ENCODE peak calls at places on chromosomes 2 and 18, in six cellular contexts. H, T, A, B, Q and G are unnamed samples. For H3K9me3, the result is how much of the 10 kb centered on the place peaks cover.

GRCh38 chr18:48923746-48924580 is 26.8 kb downstream of the SMAD7 start:
- DNase-seq in T (peak), A (no peak), H (no peak), Q (no peak), B (no peak), G (no peak)

GRCh38 chr2:237414056-237414661 is at the start of gene COL6A3:
- DNase-seq in A (peak), Q (peak), T (no peak), H (no peak), B (peak), G (peak)

GRCh38 chr2:74430502-74430901 is 9.0 kb downstream of the WDR54 start:
- DNase-seq in A (no peak), T (peak), Q (no peak), B (no peak), H (no peak), G (no peak)

GRCh38 chr2:183490930-183491329 is 366.7 kb downstream of the NUP35 start:
- DNase-seq in B (peak), A (no peak), T (no peak), H (no peak), Q (no peak), G (peak)

GRCh38 chr2:69917854-69918253 is 2.9 kb downstream of the MXD1 start:
- DNase-seq in B (no peak), A (no peak), Q (no peak), T (no peak), H (no peak), G (no peak)

GRCh38 chr2:158953926-158954763 is 14.3 kb upstream of the TANC1 start:
- DNase-seq in Q (peak), T (no peak), B (peak), H (peak), A (peak), G (peak)

GRCh38 chr2:119218478-119219064 is 5.1 kb upstream of the STEAP3 start:
- DNase-seq in A (peak), B (peak), Q (no peak), T (peak), H (peak), G (peak)

GRCh38 chr2:8803658-8804379 is 33.6 kb downstream of the KIDINS220 start:
- DNase-seq in Q (peak), B (no peak), A (peak), T (no peak), H (no peak), G (peak)

GRCh38 chr2:199442173-199442572 is 15.6 kb downstream of the SATB2 start:
- DNase-seq in B (no peak), Q (no peak), T (no peak), A (no peak), H (no peak), G (no peak)

GRCh38 chr2:191631754-191632153 is 46.2 kb upstream of the NABP1 start:
- DNase-seq in T (no peak), A (peak), B (no peak), Q (peak), H (peak), G (no peak)

GRCh38 chr2:107542314-107542740 is 284.4 kb upstream of the RGPD4 start:
- DNase-seq in H (no peak), Q (no peak), B (peak), A (peak), T (no peak), G (no peak)

GRCh38 chr2:226155476-226155875 is 644.1 kb downstream of the IRS1 start:
- DNase-seq in H (no peak), Q (no peak), T (no peak), A (no peak), B (no peak), G (no peak)

GRCh38 chr2:9778012-9778411 is 65.3 kb upstream of the TAF1B start:
- DNase-seq in A (no peak), H (peak), Q (peak), T (peak), B (no peak), G (no peak)

GRCh38 chr2:209471037-209471436 is 47.2 kb downstream of the MAP2 start:
- DNase-seq in Q (no peak), B (no peak), H (no peak), T (no peak), A (no peak), G (no peak)

GRCh38 chr2:144630459-144631215 is 110.7 kb upstream of the ZEB2 start:
- DNase-seq in B (peak), Q (no peak), T (no peak), A (no peak), H (no peak), G (no peak)

GRCh38 chr18:48418000-48418399 is 8.8 kb upstream of the ZBTB7C start:
- DNase-seq in A (no peak), Q (no peak), H (no peak), T (no peak), B (no peak), G (no peak)

GRCh38 chr2:492178-492577 is 185.0 kb downstream of the TMEM18 start:
- DNase-seq in T (no peak), B (no peak), H (no peak), A (no peak), Q (no peak), G (no peak)

GRCh38 chr2:496729-497128 is 180.5 kb downstream of the TMEM18 start:
- DNase-seq in Q (no peak), A (no peak), H (no peak), T (no peak), B (no peak), G (no peak)

GRCh38 chr2:493278-493677 is 183.9 kb downstream of the TMEM18 start:
- DNase-seq in A (no peak), H (no peak), B (no peak), T (no peak), Q (no peak), G (no peak)

GRCh38 chr2:495745-496275 is 181.4 kb downstream of the TMEM18 start:
- DNase-seq in T (no peak), H (no peak), Q (no peak), A (no peak), B (no peak), G (no peak)

GRCh38 chr2:494853-495252 is 182.4 kb downstream of the TMEM18 start:
- DNase-seq in T (no peak), A (no peak), Q (no peak), H (no peak), B (no peak), G (no peak)
- H3K9me3 ChIP-seq in T (under half), A (under half), Q (under half), H (under half), B (under half), G (under half)

DNA sequence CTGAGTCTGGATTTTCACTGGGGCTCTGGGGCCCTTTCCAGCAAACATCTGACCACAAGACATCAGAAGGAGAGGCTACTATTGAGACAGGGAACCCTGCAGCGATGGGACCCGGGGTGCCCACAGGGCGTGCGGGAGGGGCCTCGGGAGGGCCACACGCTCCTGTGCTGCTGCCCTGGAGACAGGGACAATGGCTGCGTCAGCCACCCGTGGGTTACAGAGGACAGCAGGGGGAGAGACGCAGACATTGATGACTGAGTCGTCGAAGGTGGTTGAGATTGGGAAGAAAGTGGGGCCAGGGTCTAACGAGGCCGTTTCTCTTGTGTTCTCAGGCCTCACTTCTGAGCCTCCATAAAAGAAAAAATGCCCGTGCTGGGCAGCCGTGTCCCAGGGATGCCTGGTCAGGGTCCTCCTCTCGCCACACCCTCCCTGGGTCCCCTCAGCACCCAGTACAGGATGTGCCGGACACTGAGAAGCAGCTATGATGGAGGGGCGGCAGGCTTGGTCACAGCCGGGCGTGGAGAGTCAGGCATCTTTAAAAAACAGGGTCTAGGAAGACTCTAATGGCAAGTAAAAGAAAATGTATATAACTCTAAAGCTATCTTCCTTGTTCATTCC is 73.9 kb downstream of the NDUFA10 start:
- DNase-seq in A (no peak), Q (no peak), B (no peak), T (no peak), H (no peak), G (no peak)
- TF ChIP-seq POLR2A in A (no peak), Q (no peak), B (no peak), T (no peak), H (no peak), G (no peak)

DNA sequence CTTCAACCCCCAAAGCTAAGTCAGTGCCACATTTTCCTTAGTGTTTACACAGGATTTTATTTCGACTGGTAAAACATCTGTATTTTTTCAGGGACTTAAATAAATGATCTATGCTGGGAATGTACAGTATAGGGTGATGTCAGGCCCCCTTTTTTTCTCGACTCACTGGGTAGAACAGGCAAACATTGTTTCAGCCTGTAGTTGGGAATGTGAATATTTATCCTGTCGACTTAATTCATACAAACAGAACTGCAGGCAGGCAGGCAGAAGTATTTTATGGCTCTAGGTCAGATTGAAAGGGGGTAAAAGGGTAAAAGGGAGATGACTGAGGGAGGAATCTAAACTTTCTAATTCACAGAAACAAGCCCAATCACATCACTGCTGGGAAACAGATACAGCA is 123.5 kb upstream of the ZFP36L2 start:
- DNase-seq in T (no peak), B (no peak), Q (no peak), A (no peak), H (no peak), G (no peak)
- H3K27ac ChIP-seq in T (no peak), B (peak), Q (peak), A (no peak), H (no peak), G (peak)

DNA sequence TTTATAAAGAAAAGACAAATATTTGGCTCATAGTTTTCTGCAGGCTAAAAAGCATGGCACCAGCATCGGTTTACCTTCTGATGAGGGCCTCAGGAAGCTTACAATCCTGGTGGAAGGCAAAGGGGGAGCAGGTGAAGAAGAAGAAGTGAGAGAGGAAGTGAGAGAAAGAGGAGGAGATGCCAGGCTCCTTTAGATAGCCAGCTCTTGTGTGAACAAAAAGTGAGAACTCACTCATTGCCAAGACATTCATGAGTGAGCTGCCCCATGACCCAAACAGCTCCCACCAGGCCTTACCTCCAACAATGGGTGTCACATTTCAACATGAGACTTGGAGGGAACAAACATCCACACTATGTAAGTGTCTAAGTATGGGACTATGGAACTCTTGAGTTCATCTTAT is 14.3 kb downstream of the CCDC150 start:
- DNase-seq in H (no peak), T (no peak), B (no peak), A (no peak), Q (no peak), G (no peak)
- H3K9me3 ChIP-seq in H (under half), T (under half), B (under half), A (under half), Q (under half), G (under half)

GRCh38 chr2:219230201-219230540 is 565 bp downstream of the ANKZF1 start:
- DNase-seq in B (peak), A (peak), H (peak), Q (peak), T (peak), G (peak)
- TF ChIP-seq POLR2A in B (no peak), A (no peak), H (no peak), Q (no peak), T (no peak), G (no peak)

GRCh38 chr2:102660574-102660973 is 41.2 kb downstream of the SLC9A2 start:
- DNase-seq in T (no peak), H (no peak), B (no peak), A (no peak), Q (no peak), G (no peak)

GRCh38 chr2:102660070-102660469 is 40.7 kb downstream of the SLC9A2 start:
- DNase-seq in Q (peak), B (no peak), A (no peak), T (no peak), H (no peak), G (peak)

GRCh38 chr2:102661846-102662245 is 42.5 kb downstream of the SLC9A2 start:
- DNase-seq in A (no peak), B (no peak), H (no peak), T (no peak), Q (no peak), G (no peak)

GRCh38 chr2:102662861-102663260 is 43.5 kb downstream of the SLC9A2 start:
- DNase-seq in H (no peak), Q (no peak), T (no peak), B (no peak), A (no peak), G (no peak)

DNA sequence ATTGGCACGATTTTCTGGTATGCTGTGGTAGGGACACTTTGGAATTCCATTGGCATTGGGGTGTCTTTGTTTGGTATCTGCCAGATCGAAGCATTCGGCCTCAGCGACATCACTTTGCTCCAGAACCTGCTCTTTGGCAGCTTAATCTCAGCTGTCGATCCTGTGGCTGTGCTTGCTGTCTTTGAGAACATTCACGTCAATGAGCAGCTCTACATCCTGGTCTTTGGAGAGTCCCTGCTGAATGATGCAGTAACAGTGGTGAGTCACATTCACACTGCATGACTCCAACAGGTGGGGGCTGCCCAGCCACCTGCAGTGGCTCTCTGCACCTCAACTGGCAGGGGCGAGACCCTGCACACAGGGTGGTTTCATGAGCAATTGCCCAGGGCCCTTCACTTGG is 38.4 kb downstream of the SLC9A2 start:
- DNase-seq in B (no peak), H (no peak), T (no peak), Q (no peak), A (no peak), G (no peak)
- H3K27ac ChIP-seq in B (no peak), H (no peak), T (no peak), Q (no peak), A (no peak), G (no peak)

DNA sequence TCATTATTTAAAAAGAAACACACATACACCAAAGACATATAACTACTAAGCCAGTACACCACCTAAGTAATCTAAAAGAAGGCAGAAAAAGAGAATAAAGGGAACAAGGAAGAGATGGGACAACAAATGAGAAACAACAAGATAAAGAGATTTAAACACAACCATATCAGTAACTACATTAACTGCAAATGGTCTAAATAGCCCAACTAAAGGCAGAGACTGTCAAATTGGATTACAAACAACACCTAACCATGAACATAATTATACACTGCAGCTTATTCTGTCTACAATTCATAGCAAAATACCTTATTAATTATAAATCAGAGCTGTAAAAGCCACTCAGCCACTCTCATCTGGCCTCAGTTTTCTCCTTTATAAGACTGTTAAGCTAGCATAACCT is 15.0 kb downstream of the PPP4R1 start:
- DNase-seq in T (no peak), H (no peak), Q (no peak), A (no peak), B (no peak), G (no peak)
- H3K9me3 ChIP-seq in T (under half), H (under half), Q (under half), A (under half), B (under half), G (under half)

GRCh38 chr18:37956020-37956419 is 390.4 kb upstream of the CELF4 start:
- DNase-seq in Q (no peak), H (no peak), A (no peak), B (no peak), T (no peak), G (no peak)
- TF ChIP-seq POLR2A in Q (no peak), H (no peak), A (no peak), B (no peak), T (no peak), G (no peak)

DNA sequence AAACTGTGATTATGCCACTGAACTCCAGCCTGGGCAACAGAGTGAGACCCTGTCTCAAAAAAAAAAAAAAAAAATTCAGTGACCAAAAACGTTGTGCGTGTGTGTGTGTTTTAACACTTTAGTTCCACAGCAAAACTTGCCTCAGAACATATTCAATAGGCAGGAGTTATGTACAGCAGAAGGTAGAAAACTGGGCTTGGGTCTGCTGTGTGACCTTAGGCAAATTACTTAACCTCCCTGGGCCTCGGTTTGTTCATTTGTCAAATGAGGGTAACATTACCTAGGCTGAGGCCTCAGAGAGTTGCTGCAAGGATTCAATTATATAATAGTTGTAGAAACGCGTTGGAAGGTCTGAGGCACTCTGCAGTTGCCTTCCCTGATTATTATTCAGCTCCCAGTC is 10.3 kb upstream of the SCG2 start:
- DNase-seq in T (no peak), H (no peak), B (no peak), Q (no peak), A (no peak), G (no peak)
- H3K27ac ChIP-seq in T (no peak), H (no peak), B (no peak), Q (peak), A (peak), G (peak)

DNA sequence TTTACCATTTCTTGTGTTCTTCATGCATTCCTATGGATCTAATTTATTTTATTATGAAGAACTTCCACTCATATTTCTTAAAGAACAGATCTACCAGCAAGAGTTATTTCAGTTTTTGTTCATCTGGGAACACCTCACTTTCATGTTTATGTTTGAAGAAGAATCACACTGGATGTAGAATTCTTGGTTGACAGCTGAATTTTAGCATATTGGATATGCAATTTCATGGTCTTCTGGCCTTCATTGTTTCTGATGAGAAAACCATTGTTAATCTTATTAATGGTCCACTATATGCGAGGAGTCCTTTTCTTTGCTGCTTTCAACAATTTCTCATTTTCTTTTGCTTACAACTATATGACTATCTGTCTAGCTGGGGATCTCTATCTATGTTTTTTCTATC is 189.2 kb downstream of the UXS1 start:
- DNase-seq in B (no peak), Q (no peak), H (no peak), T (no peak), A (no peak), G (no peak)
- H3K9me3 ChIP-seq in B (under half), Q (under half), H (under half), T (half or more), A (under half), G (under half)